ENCODE peak calls at places on chromosomes 4 and X, in seven cellular contexts. J, F, W, A, I, B and O are unnamed samples.
A peak's percentile ranks its signal among the peaks of the same experiment; 100 is the strongest.

GRCh38 chrX:14641681-14642655 is 112.6 kb downstream of the GLRA2 start:
- DNase-seq in I (no peak), J (no peak), A (no peak), B (no peak), F (no peak), W (no peak), O (peak; percentile 1)

GRCh38 chr4:153573881-153574807 is 108.0 kb downstream of the TMEM131L start:
- DNase-seq in F (peak; percentile 7), J (peak; percentile 67), I (peak; percentile 28), B (no peak), A (peak; percentile 69), W (peak; percentile 43), O (peak; percentile 4)

GRCh38 chr4:2832309-2832980 is 11.2 kb upstream of the ADD1 start:
- DNase-seq in B (no peak), W (no peak), J (no peak), F (no peak), A (no peak), I (no peak), O (no peak)

GRCh38 chrX:47272013-47272408 is 39.2 kb downstream of the USP11 start:
- DNase-seq in W (no peak), J (no peak), A (no peak), B (no peak), I (no peak), F (no peak), O (no peak)

GRCh38 chr4:3253808-3254207 is 4.8 kb downstream of the MSANTD1 start:
- DNase-seq in F (no peak), A (no peak), W (no peak), I (no peak), B (no peak), J (no peak), O (no peak)

GRCh38 chr4:114494257-114494803 is 104.3 kb upstream of the UGT8 start:
- DNase-seq in W (peak; percentile 3), F (no peak), J (no peak), A (no peak), B (no peak), I (no peak), O (no peak)

GRCh38 chr4:119504616-119505015 is 124.0 kb downstream of the PDE5A start:
- DNase-seq in F (no peak), W (no peak), B (no peak), J (no peak), I (no peak), A (no peak), O (no peak)

GRCh38 chr4:74503580-74503979 is 58.6 kb downstream of the AREG start:
- DNase-seq in A (no peak), J (no peak), B (no peak), W (peak; percentile 71), I (no peak), F (no peak), O (no peak)

GRCh38 chrX:135295238-135295943 is 13.9 kb upstream of the ETDC start:
- DNase-seq in B (no peak), F (no peak), I (peak; percentile 18), J (peak; percentile 37), A (peak; percentile 64), W (peak; percentile 64), O (peak; percentile 59)

GRCh38 chrX:101171883-101172400 is 47.6 kb upstream of the DRP2 start:
- DNase-seq in A (no peak), B (no peak), J (no peak), I (no peak), W (no peak), F (no peak), O (no peak)

GRCh38 chr4:153409924-153410501 is 56.1 kb upstream of the TMEM131L start:
- DNase-seq in W (no peak), I (no peak), B (no peak), J (no peak), F (no peak), A (no peak), O (no peak)

GRCh38 chr4:16785800-16786527 is 112.5 kb downstream of the LDB2 start:
- DNase-seq in W (no peak), J (no peak), F (no peak), A (no peak), B (no peak), I (no peak), O (peak; percentile 12)

GRCh38 chr4:122500852-122501501 is 44.5 kb upstream of the IL2 start:
- DNase-seq in W (peak; percentile 30), F (peak; percentile 47), J (no peak), B (peak; percentile 79), A (no peak), I (no peak), O (no peak)

GRCh38 chr4:6908397-6909112 is 1.1 kb upstream of the TBC1D14 start:
- DNase-seq in I (no peak), W (no peak), F (no peak), A (no peak), B (no peak), J (no peak), O (no peak)

GRCh38 chrX:98379134-98379533 is 1495.4 kb downstream of the RPA4 start:
- DNase-seq in F (no peak), I (no peak), A (no peak), W (no peak), J (no peak), B (no peak), O (no peak)

GRCh38 chr4:4456351-4456750 is 69.4 kb downstream of the NSG1 start:
- DNase-seq in A (no peak), F (no peak), W (peak; percentile 47), I (no peak), J (no peak), B (no peak), O (no peak)

GRCh38 chr4:136946307-136946907 is 585.9 kb downstream of the PCDH18 start:
- DNase-seq in A (no peak), J (no peak), W (no peak), B (no peak), F (no peak), I (no peak), O (no peak)

GRCh38 chr4:2320152-2320551 is 58.2 kb upstream of the MXD4 start:
- DNase-seq in A (no peak), W (no peak), F (no peak), B (no peak), J (no peak), I (no peak), O (no peak)

GRCh38 chr4:2318476-2318875 is 56.6 kb upstream of the MXD4 start:
- DNase-seq in J (no peak), W (no peak), I (no peak), A (no peak), B (no peak), F (no peak), O (no peak)

GRCh38 chr4:113540859-113541258 is 220.7 kb downstream of the CAMK2D start:
- DNase-seq in W (no peak), I (no peak), F (no peak), J (no peak), A (peak; percentile 55), B (no peak), O (no peak)

GRCh38 chr4:122639181-122639580 is 18.3 kb upstream of the IL21 start:
- DNase-seq in A (no peak), J (no peak), F (no peak), W (peak; percentile 2), I (no peak), B (no peak), O (no peak)

GRCh38 chr4:73726000-73726399 is 14.4 kb upstream of the CXCL8 start:
- DNase-seq in J (no peak), F (no peak), A (no peak), B (no peak), W (peak; percentile 74), I (no peak), O (no peak)

GRCh38 chr4:39621582-39621981 is 17.1 kb downstream of the SMIM14 start:
- DNase-seq in F (no peak), I (no peak), B (no peak), W (peak; percentile 94), A (no peak), J (peak; percentile 43), O (no peak)

GRCh38 chrX:123184199-123184857 is at the start of gene GRIA3:
- DNase-seq in F (no peak), W (no peak), J (no peak), B (no peak), A (no peak), I (no peak), O (peak; percentile 2)

GRCh38 chrX:138711399-138712347 is at the start of gene FGF13:
- DNase-seq in A (no peak), J (no peak), W (peak; percentile 49), I (peak; percentile 28), B (no peak), F (no peak), O (no peak)

GRCh38 chr4:1512738-1513660 is 106.8 kb upstream of the NKX1-1 start:
- DNase-seq in F (no peak), W (peak; percentile 69), I (peak; percentile 65), A (peak; percentile 34), J (peak; percentile 16), B (no peak), O (no peak)

GRCh38 chr4:4854649-4855292 is 4.7 kb upstream of the MSX1 start:
- DNase-seq in F (peak; percentile 27), J (no peak), W (no peak), B (peak; percentile 79), A (no peak), I (no peak), O (peak; percentile 47)

GRCh38 chrX:49198540-49199314 is 1.3 kb downstream of the SYP start:
- DNase-seq in A (no peak), W (peak; percentile 22), I (no peak), J (no peak), F (no peak), B (no peak), O (no peak)